ENCODE peak calls at places on chromosomes 11 and 22, in six cellular contexts. Q is WTC11, G is H1, U is GM12878, Y is K562, A is HepG2. P is an unnamed sample.

GRCh38 chr11:32312865-32313403 is 122.4 kb downstream of the WT1 start:
- DNase-seq in Q (peak; percentile 39), G (peak; percentile 60), U (no peak), Y (peak; percentile 61), A (peak; percentile 45), P (peak; percentile 89)

GRCh38 chr11:100942016-100942415 is 187.6 kb downstream of the PGR start:
- DNase-seq in Q (no peak), G (no peak), U (no peak), Y (no peak), A (no peak), P (no peak)

GRCh38 chr22:24247564-24248344 is 2.9 kb upstream of the GGT5 start:
- DNase-seq in Q (peak; percentile 91), G (peak; percentile 92), U (no peak), Y (peak; percentile 80), A (peak; percentile 66), P (peak; percentile 91)

GRCh38 chr11:13717331-13717730 is 48.9 kb downstream of the FAR1 start:
- DNase-seq in Q (no peak), G (no peak), U (no peak), Y (no peak), A (no peak), P (no peak)

GRCh38 chr11:79441159-79441875 is 487 bp upstream of the TENM4 start:
- DNase-seq in Q (no peak), G (peak; percentile 52), U (no peak), Y (no peak), A (no peak), P (peak; percentile 61)

GRCh38 chr22:36267058-36267457 is 14.1 kb downstream of the APOL1 start:
- DNase-seq in Q (no peak), G (no peak), U (no peak), Y (no peak), A (no peak), P (no peak)

GRCh38 chr22:22810018-22810427 is 77.6 kb upstream of the IGLL5 start:
- DNase-seq in Q (peak; percentile 68), G (no peak), U (no peak), Y (peak; percentile 99), A (peak; percentile 50), P (no peak)

GRCh38 chr22:17369553-17370035 is 334 bp downstream of the CECR2 start:
- DNase-seq in Q (peak; percentile 60), G (peak; percentile 71), U (no peak), Y (no peak), A (no peak), P (peak; percentile 71)

DNA sequence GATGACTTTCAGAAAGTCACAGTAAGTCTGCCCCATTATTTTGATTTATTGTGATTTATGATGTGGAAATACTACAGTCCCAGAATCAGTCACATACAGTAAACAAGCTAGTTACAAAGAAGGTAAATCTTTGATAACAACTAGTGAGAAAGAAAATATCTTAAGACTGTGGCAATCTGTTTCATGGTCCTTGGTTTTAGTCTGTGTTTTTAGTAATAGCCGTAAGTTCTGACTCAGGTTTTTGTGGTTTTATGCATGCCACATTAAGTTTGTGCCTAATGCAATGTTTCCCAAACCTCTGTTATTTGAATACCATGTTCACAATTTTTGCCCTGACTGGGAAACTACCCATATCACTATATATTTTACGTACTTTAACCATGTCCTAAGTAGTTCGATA is 6.7 kb downstream of the CEP295 start:
- DNase-seq in Q (no peak), G (no peak), U (no peak), Y (no peak), A (no peak), P (no peak)
- TF ChIP-seq CREB1 in Q (no peak), G (no peak), U (no peak), Y (no peak), A (no peak), P (no peak)

DNA sequence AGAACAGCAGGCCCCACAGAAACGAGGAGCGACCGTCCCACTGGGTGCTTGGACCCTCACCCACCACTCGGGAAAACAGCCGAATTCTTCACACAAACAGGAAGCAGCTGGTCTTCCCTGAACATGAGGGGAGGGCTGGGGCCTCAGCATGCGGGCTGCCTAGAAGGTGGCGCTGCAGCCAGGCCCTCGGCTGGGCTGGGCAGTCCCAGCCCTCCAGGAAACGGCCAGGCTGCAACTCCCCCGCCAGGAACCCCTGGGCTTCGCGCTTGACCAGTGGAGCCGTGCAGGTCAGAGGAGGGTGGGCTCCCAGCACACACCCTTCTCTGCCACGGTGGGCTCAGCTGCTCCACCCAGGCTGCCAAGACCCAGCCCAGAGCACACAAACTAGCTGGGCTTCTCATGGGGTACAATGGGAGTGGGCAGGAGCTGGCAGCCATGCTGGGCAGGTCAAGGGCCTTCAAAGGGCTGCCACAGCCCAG is 29.6 kb downstream of the IGF2 start:
- DNase-seq in Q (no peak), G (no peak), U (no peak), Y (no peak), A (peak; percentile 23), P (peak; percentile 43)
- TF ChIP-seq CREB1 in Q (no peak), G (no peak), U (no peak), Y (no peak), A (no peak), P (no peak)

GRCh38 chr11:70928854-70929598 is 323.4 kb downstream of the SHANK2 start:
- DNase-seq in Q (no peak), G (no peak), U (no peak), Y (no peak), A (no peak), P (peak; percentile 42)
- TF ChIP-seq CREB1 in Q (no peak), G (no peak), U (no peak), Y (no peak), A (no peak), P (no peak)

GRCh38 chr22:27662359-27663030 is 139.1 kb downstream of the MN1 start:
- DNase-seq in Q (no peak), G (no peak), U (no peak), Y (no peak), A (peak; percentile 47), P (no peak)
- TF ChIP-seq CREB1 in Q (no peak), G (no peak), U (no peak), Y (no peak), A (no peak), P (no peak)

DNA sequence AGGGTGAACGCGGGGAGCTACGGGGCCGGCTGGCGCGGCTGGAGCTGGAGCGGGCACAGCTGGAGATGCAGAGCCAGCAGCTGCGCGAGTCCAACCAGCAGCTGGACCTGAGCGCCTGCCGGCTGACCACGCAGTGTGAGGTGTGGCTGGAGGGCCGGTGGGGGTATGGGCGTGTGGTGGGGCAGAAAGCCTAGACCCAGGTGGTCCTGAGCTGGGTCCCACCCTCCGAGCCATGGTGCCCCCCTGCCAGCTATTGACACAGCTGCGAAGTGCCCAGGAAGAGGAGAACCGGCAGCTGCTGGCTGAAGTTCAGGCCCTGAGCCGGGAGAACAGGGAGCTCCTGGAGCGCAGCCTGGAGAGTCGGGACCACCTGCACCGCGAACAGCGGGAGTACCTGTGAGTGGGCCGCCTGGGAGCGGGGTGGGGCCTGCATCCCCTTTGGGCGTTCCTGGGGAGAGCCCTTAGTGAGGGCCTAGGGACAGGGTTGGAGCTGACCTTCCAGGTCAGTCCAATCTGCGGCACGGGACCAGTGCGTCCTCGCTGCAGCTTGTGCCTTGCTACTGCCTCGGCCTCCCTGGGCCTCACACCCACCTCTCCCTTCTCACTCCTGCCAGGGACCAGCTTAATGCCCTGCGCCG is 5.7 kb upstream of the RPS6KA4 start:
- DNase-seq in Q (no peak), G (peak; percentile 54), U (no peak), Y (no peak), A (no peak), P (no peak)
- TF ChIP-seq CREB1 in Q (no peak), G (no peak), U (no peak), Y (no peak), A (no peak), P (no peak)

GRCh38 chr11:125431009-125431408 is 65.1 kb downstream of the FEZ1 start:
- DNase-seq in Q (no peak), G (no peak), U (no peak), Y (no peak), A (no peak), P (no peak)

GRCh38 chr11:125428486-125429173 is 67.4 kb downstream of the FEZ1 start:
- DNase-seq in Q (peak; percentile 41), G (no peak), U (no peak), Y (peak; percentile 54), A (no peak), P (peak; percentile 50)

GRCh38 chr11:125431481-125431880 is 64.6 kb downstream of the FEZ1 start:
- DNase-seq in Q (no peak), G (no peak), U (no peak), Y (no peak), A (no peak), P (no peak)

GRCh38 chr11:125429807-125430678 is 66.0 kb downstream of the FEZ1 start:
- DNase-seq in Q (no peak), G (no peak), U (no peak), Y (no peak), A (no peak), P (no peak)

GRCh38 chr11:125429174-125429707 is 66.8 kb downstream of the FEZ1 start:
- DNase-seq in Q (peak; percentile 90), G (peak; percentile 90), U (no peak), Y (peak; percentile 75), A (peak; percentile 35), P (peak; percentile 94)
- TF ChIP-seq CREB1 in Q (no peak), G (no peak), U (no peak), Y (no peak), A (no peak), P (no peak)